ENCODE peak calls at places on chromosomes 13 and 19, in four cellular contexts. M, L, N and K are unnamed samples.

GRCh38 chr13:80339841-80340642 is 884 bp downstream of the SPRY2 start:
- DNase-seq in M (peak), L (peak), N (no peak), K (peak)

GRCh38 chr19:18725755-18726416 is 42.4 kb downstream of the CRTC1 start:
- DNase-seq in M (no peak), L (no peak), N (no peak), K (no peak)

GRCh38 chr19:38319421-38320258 is at the start of gene KCNK6:
- DNase-seq in M (peak), L (peak), N (no peak), K (no peak)

GRCh38 chr13:88895261-88895941 is 1224.2 kb downstream of the SLITRK5 start:
- DNase-seq in M (no peak), L (no peak), N (no peak), K (no peak)

GRCh38 chr13:27053235-27053884 is 118.3 kb downstream of the USP12 start:
- DNase-seq in M (no peak), L (no peak), N (no peak), K (no peak)

GRCh38 chr19:46785980-46786235 is 2.5 kb downstream of the SLC1A5 start:
- DNase-seq in M (no peak), L (no peak), N (no peak), K (no peak)

GRCh38 chr13:100636004-100636403 is 38.6 kb downstream of the TMTC4 start:
- DNase-seq in M (no peak), L (no peak), N (no peak), K (no peak)

GRCh38 chr19:988081-988480 is 3.9 kb downstream of the WDR18 start:
- DNase-seq in M (no peak), L (no peak), N (no peak), K (no peak)

GRCh38 chr13:98207411-98207810 is 30.3 kb upstream of the RNF113B start:
- DNase-seq in M (no peak), L (no peak), N (no peak), K (no peak)